ENCODE peak calls at places on chromosome 10, in nine cellular contexts. I is K562, S is PC-9, H is left ventricle myocardium inferior, E is caudate nucleus, V is A549, N is heart left ventricle, T is MM.1S, K is adrenal gland. D is an unnamed sample.

GRCh38 chr10:77877461-77878344 is 48.9 kb downstream of the DLG5 start:
- DNase-seq in I (peak; percentile 30), S (no peak), H (peak; percentile 28), E (no peak), V (no peak), N (peak; percentile 68), T (no peak), K (peak; percentile 72), D (peak; percentile 35)

GRCh38 chr10:83806716-83807115 is 332.6 kb upstream of the GHITM start:
- DNase-seq in I (no peak), S (no peak), H (no peak), E (no peak), V (no peak), N (no peak), T (no peak), K (no peak), D (no peak)

GRCh38 chr10:114694735-114695134 is 36.7 kb upstream of the ABLIM1 start:
- DNase-seq in I (peak; percentile 38), S (no peak), H (no peak), E (no peak), V (peak; percentile 57), N (no peak), T (peak; percentile 14), K (no peak), D (peak; percentile 38)

GRCh38 chr10:6044060-6044459 is 18.1 kb downstream of the IL2RA start:
- DNase-seq in I (no peak), S (no peak), H (no peak), E (no peak), V (no peak), N (no peak), T (no peak), K (no peak), D (no peak)

GRCh38 chr10:49577182-49577925 is 32.8 kb upstream of the SLC18A3 start:
- DNase-seq in I (no peak), S (no peak), H (no peak), E (no peak), V (no peak), N (no peak), T (no peak), K (no peak), D (no peak)

GRCh38 chr10:36676321-36677169 is 448.9 kb upstream of the ANKRD30A start:
- DNase-seq in I (no peak), S (no peak), H (no peak), E (no peak), V (no peak), N (no peak), T (no peak), K (no peak), D (no peak)

GRCh38 chr10:49056356-49056755 is 59.0 kb downstream of the VSTM4 start:
- DNase-seq in I (no peak), S (no peak), H (no peak), E (no peak), V (no peak), N (no peak), T (no peak), K (peak; percentile 59), D (no peak)

GRCh38 chr10:114953047-114953446 is 15.1 kb downstream of the TRUB1 start:
- DNase-seq in I (no peak), S (no peak), H (no peak), E (no peak), V (no peak), N (no peak), T (no peak), K (no peak), D (no peak)

GRCh38 chr10:30502266-30503058 is 68.5 kb downstream of the MAP3K8 start:
- DNase-seq in I (peak; percentile 80), S (peak; percentile 54), H (no peak), E (no peak), V (no peak), N (no peak), T (peak; percentile 87), K (no peak), D (peak; percentile 59)

GRCh38 chr10:120184547-120185337 is 272.3 kb upstream of the PLPP4 start:
- DNase-seq in I (no peak), S (no peak), H (no peak), E (no peak), V (no peak), N (no peak), T (no peak), K (no peak), D (no peak)

GRCh38 chr10:3777876-3778707 is 6.9 kb downstream of the KLF6 start:
- DNase-seq in I (no peak), S (no peak), H (no peak), E (no peak), V (no peak), N (no peak), T (no peak), K (no peak), D (no peak)

GRCh38 chr10:123009105-123009805 is 449 bp downstream of the ACADSB start:
- DNase-seq in I (peak; percentile 50), S (no peak), H (peak; percentile 21), E (no peak), V (no peak), N (no peak), T (no peak), K (peak; percentile 33), D (peak; percentile 21)

GRCh38 chr10:93565421-93565820 is 1.0 kb upstream of the FFAR4 start:
- DNase-seq in I (no peak), S (no peak), H (no peak), E (no peak), V (no peak), N (no peak), T (no peak), K (no peak), D (no peak)

GRCh38 chr10:60340973-60341372 is 48.7 kb downstream of the ANK3 start:
- DNase-seq in I (no peak), S (no peak), H (no peak), E (no peak), V (no peak), N (no peak), T (no peak), K (no peak), D (no peak)

GRCh38 chr10:34565934-34566333 is 249.2 kb downstream of the PARD3 start:
- DNase-seq in I (no peak), S (no peak), H (no peak), E (no peak), V (no peak), N (no peak), T (no peak), K (no peak), D (no peak)

GRCh38 chr10:33216661-33217427 is 117.6 kb downstream of the NRP1 start:
- DNase-seq in I (no peak), S (peak; percentile 93), H (no peak), E (no peak), V (peak; percentile 62), N (no peak), T (no peak), K (no peak), D (no peak)

DNA sequence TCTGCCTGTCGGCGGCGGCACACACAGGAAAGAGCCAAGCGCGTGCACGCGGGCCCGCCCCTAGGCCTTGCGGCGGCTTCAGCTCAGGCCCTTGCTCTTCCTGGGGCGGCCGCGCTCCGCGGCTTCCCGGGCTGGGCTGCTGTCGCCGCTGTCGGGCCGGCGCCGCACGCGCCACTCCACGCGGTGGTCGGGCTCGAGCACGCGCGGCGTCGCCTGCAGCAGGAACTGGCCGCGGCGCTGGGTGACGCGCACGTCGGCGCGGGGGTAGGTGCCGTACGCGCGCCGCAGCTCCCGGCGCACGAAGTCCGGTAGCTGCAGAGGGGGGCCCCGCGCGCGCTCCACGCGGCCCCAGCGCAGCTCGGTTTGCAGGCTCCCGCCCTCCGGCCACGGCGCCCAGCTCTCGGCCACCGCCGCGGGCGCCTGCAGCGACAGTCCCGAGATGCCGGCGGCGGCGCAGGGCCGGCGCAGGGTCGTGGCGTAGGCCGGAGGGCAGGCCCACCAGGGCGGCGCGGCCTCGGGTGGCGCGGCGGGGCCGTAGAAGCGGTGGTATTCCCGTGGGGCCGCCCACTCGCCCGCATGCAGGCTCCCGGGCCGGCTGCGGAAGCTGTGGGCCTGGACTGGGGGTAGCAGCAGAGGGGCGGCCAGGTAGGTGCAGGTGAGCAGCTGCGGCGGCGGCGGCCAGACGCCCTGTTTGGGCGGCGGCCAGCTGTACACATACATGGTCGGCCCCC is 804 bp downstream of the C10orf95 start:
- DNase-seq in I (peak; percentile 79), S (peak; percentile 50), H (peak; percentile 87), E (peak; percentile 26), V (peak; percentile 79), N (peak; percentile 84), T (peak; percentile 92), K (peak; percentile 79), D (peak; percentile 94)
- H3K27ac ChIP-seq in I (peak overlapping the region; percentile 95), S (peak overlapping the region; percentile 59), H (peak overlapping the region; percentile 92), E (peak overlapping the region; percentile 77), V (peak overlapping the region; percentile 89), N (peak overlapping the region; percentile 61), T (peak overlapping the region; percentile 76), K (peak overlapping the region; percentile 87), D (peak overlapping the region; percentile 83)

DNA sequence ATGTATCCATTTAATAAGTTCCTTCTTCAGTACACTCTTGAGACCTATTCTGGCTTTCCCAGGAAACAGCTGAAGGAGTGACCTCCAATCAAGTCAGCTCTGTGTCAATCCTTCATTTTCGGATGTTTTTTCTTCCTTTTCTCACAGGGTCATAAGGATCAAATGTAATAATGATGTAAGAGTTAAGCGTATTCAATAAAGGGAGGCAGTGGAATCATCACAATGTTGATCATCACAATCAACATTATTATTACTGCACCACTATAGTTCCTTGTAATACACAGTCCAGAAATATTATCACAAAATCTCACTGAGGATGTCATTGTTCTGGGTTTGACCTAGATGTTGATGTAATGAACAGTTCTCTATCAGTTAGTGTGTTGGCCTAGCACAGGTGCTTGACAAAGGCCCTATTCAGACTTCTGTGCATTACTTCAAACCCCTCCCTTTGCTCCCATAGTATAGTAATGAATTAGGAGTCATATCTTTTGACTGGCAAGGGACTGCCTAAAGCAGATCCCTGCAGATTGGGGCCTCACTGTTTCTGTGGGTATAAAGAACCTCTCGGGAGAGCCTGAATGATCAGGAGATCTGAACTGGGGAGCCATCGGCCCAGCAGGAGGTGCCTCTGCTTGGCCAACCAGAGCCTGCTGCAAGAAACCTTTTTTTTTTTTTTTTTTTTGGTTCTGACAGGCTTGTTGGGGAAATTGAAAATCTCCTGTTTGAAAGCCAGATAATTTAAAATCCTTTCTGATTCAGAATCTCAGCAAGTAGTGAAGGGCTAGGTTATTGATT is 100.6 kb downstream of the KAT6B start:
- DNase-seq in I (no peak), S (no peak), H (no peak), E (no peak), V (no peak), N (no peak), T (no peak), K (no peak), D (no peak)
- H3K27ac ChIP-seq in I (no peak overlapping the region), S (no peak overlapping the region), H (peak overlapping the region; percentile 18), E (peak overlapping the region; percentile 83), V (no peak overlapping the region), N (no peak overlapping the region), T (no peak overlapping the region), K (no peak overlapping the region), D (no peak overlapping the region)

DNA sequence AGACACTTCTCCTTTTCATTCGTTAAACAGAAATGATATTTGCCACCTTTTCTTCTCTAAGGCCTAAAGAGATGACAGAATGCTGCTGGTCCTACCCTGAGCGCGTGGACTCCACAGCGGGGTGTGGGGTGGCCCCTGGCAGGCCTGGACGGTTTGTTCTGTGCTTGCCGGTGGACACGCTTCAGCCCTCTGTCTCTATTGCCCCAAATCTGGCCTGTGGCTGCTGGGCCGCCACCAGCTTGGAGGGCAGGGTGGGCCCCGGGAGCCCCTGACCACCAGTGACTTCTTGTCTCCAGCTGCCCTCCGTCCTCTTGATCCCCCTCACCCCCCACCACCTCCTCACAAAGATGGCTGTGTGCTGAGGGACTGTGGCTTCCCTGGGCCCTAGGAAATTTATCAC is 5.7 kb downstream of the CHST3 start:
- DNase-seq in I (no peak), S (no peak), H (no peak), E (no peak), V (no peak), N (no peak), T (no peak), K (no peak), D (no peak)
- H3K27ac ChIP-seq in I (no peak overlapping the region), S (no peak overlapping the region), H (peak overlapping the region; percentile 51), E (peak overlapping the region; percentile 22), V (peak overlapping the region; percentile 98), N (no peak overlapping the region), T (no peak overlapping the region), K (peak overlapping the region; percentile 91), D (no peak overlapping the region)

GRCh38 chr10:89413398-89413912 is 913 bp upstream of the IFIT5 start:
- DNase-seq in I (no peak), S (no peak), H (no peak), E (no peak), V (no peak), N (no peak), T (no peak), K (no peak), D (no peak)
- H3K27ac ChIP-seq in I (no peak overlapping the region), S (peak overlapping the region; percentile 83), H (peak overlapping the region; percentile 96), E (peak overlapping the region; percentile 95), V (peak overlapping the region; percentile 97), N (no peak overlapping the region), T (no peak overlapping the region), K (peak overlapping the region; percentile 98), D (no peak overlapping the region)

D was measured in OCI-LY7.